ENCODE peak calls at places on chromosomes 16 and 17, in nine cellular contexts. One of them, this sample, is unnamed.

GRCh38 chr17:29168079-29168758 is 12.0 kb downstream of the MYO18A start:
- DNase-seq in AG10803: no peak
- DNase-seq in spleen: peak
- DNase-seq in left cardiac atrium: no peak
- DNase-seq in Peyer's patch: peak
- DNase-seq in activated CD4-positive, alpha-beta T cell treated with anti-CD3 and anti-CD28 coated beads for 24 hours: no peak
- DNase-seq in neural crest cell: no peak
- DNase-seq in T-helper 22 cell: no peak
- DNase-seq in body of pancreas: no peak
- DNase-seq in this sample: no peak

GRCh38 chr16:63581560-63581959 is 1540.3 kb downstream of the CDH11 start:
- DNase-seq in left cardiac atrium: peak
- DNase-seq in body of pancreas: no peak
- DNase-seq in activated CD4-positive, alpha-beta T cell treated with anti-CD3 and anti-CD28 coated beads for 24 hours: no peak
- DNase-seq in AG10803: no peak
- DNase-seq in T-helper 22 cell: no peak
- DNase-seq in neural crest cell: no peak
- DNase-seq in spleen: no peak
- DNase-seq in Peyer's patch: no peak
- DNase-seq in this sample: no peak

GRCh38 chr17:29526322-29526721 is 40.5 kb downstream of the ABHD15 start:
- DNase-seq in activated CD4-positive, alpha-beta T cell treated with anti-CD3 and anti-CD28 coated beads for 24 hours: no peak
- DNase-seq in Peyer's patch: no peak
- DNase-seq in spleen: no peak
- DNase-seq in left cardiac atrium: no peak
- DNase-seq in neural crest cell: no peak
- DNase-seq in T-helper 22 cell: no peak
- DNase-seq in AG10803: no peak
- DNase-seq in body of pancreas: no peak
- DNase-seq in this sample: no peak

GRCh38 chr17:76196675-76197074 is 43.6 kb downstream of the RNF157 start:
- DNase-seq in body of pancreas: peak
- DNase-seq in T-helper 22 cell: no peak
- DNase-seq in activated CD4-positive, alpha-beta T cell treated with anti-CD3 and anti-CD28 coated beads for 24 hours: no peak
- DNase-seq in AG10803: peak
- DNase-seq in left cardiac atrium: peak
- DNase-seq in spleen: no peak
- DNase-seq in Peyer's patch: peak
- DNase-seq in neural crest cell: no peak
- DNase-seq in this sample: peak

GRCh38 chr16:3819741-3820724 is 60.5 kb downstream of the CREBBP start:
- DNase-seq in body of pancreas: peak
- DNase-seq in neural crest cell: no peak
- DNase-seq in AG10803: peak
- DNase-seq in left cardiac atrium: no peak
- DNase-seq in activated CD4-positive, alpha-beta T cell treated with anti-CD3 and anti-CD28 coated beads for 24 hours: no peak
- DNase-seq in spleen: no peak
- DNase-seq in T-helper 22 cell: no peak
- DNase-seq in Peyer's patch: no peak
- DNase-seq in this sample: no peak

GRCh38 chr16:4370570-4371480 is 823 bp upstream of the VASN start:
- DNase-seq in activated CD4-positive, alpha-beta T cell treated with anti-CD3 and anti-CD28 coated beads for 24 hours: no peak
- DNase-seq in neural crest cell: no peak
- DNase-seq in T-helper 22 cell: no peak
- DNase-seq in left cardiac atrium: peak
- DNase-seq in spleen: peak
- DNase-seq in AG10803: peak
- DNase-seq in body of pancreas: peak
- DNase-seq in Peyer's patch: peak
- DNase-seq in this sample: peak

GRCh38 chr17:51548125-51548524 is 287.8 kb downstream of the UTP18 start:
- DNase-seq in left cardiac atrium: no peak
- DNase-seq in AG10803: no peak
- DNase-seq in neural crest cell: no peak
- DNase-seq in activated CD4-positive, alpha-beta T cell treated with anti-CD3 and anti-CD28 coated beads for 24 hours: no peak
- DNase-seq in Peyer's patch: no peak
- DNase-seq in spleen: no peak
- DNase-seq in T-helper 22 cell: no peak
- DNase-seq in body of pancreas: no peak
- DNase-seq in this sample: no peak

GRCh38 chr17:19654901-19655300 is 6.3 kb downstream of the ALDH3A2 start:
- DNase-seq in activated CD4-positive, alpha-beta T cell treated with anti-CD3 and anti-CD28 coated beads for 24 hours: no peak
- DNase-seq in T-helper 22 cell: no peak
- DNase-seq in neural crest cell: no peak
- DNase-seq in spleen: no peak
- DNase-seq in AG10803: no peak
- DNase-seq in left cardiac atrium: no peak
- DNase-seq in Peyer's patch: no peak
- DNase-seq in body of pancreas: no peak
- DNase-seq in this sample: no peak

GRCh38 chr16:49431591-49432290 is 58.1 kb downstream of the C16orf78 start:
- DNase-seq in left cardiac atrium: no peak
- DNase-seq in neural crest cell: no peak
- DNase-seq in Peyer's patch: no peak
- DNase-seq in spleen: peak
- DNase-seq in body of pancreas: no peak
- DNase-seq in T-helper 22 cell: no peak
- DNase-seq in activated CD4-positive, alpha-beta T cell treated with anti-CD3 and anti-CD28 coated beads for 24 hours: no peak
- DNase-seq in AG10803: no peak
- DNase-seq in this sample: peak

GRCh38 chr17:33520404-33521032 is 227.4 kb upstream of the ASIC2 start:
- DNase-seq in Peyer's patch: peak
- DNase-seq in T-helper 22 cell: no peak
- DNase-seq in left cardiac atrium: peak
- DNase-seq in neural crest cell: peak
- DNase-seq in body of pancreas: peak
- DNase-seq in spleen: no peak
- DNase-seq in AG10803: peak
- DNase-seq in activated CD4-positive, alpha-beta T cell treated with anti-CD3 and anti-CD28 coated beads for 24 hours: peak
- DNase-seq in this sample: no peak

GRCh38 chr16:28494141-28494851 is at the start of gene APOBR:
- DNase-seq in activated CD4-positive, alpha-beta T cell treated with anti-CD3 and anti-CD28 coated beads for 24 hours: peak
- DNase-seq in body of pancreas: peak
- DNase-seq in Peyer's patch: peak
- DNase-seq in spleen: peak
- DNase-seq in AG10803: no peak
- DNase-seq in neural crest cell: no peak
- DNase-seq in T-helper 22 cell: peak
- DNase-seq in left cardiac atrium: peak
- DNase-seq in this sample: peak

GRCh38 chr16:55488306-55488705 is 9.3 kb downstream of the MMP2 start:
- DNase-seq in AG10803: peak
- DNase-seq in body of pancreas: no peak
- DNase-seq in left cardiac atrium: no peak
- DNase-seq in neural crest cell: no peak
- DNase-seq in T-helper 22 cell: no peak
- DNase-seq in Peyer's patch: peak
- DNase-seq in activated CD4-positive, alpha-beta T cell treated with anti-CD3 and anti-CD28 coated beads for 24 hours: no peak
- DNase-seq in spleen: no peak
- DNase-seq in this sample: peak

GRCh38 chr16:88726981-88727380 is 20.7 kb downstream of the CTU2 start:
- DNase-seq in AG10803: no peak
- DNase-seq in spleen: no peak
- DNase-seq in neural crest cell: no peak
- DNase-seq in activated CD4-positive, alpha-beta T cell treated with anti-CD3 and anti-CD28 coated beads for 24 hours: no peak
- DNase-seq in body of pancreas: no peak
- DNase-seq in Peyer's patch: no peak
- DNase-seq in left cardiac atrium: no peak
- DNase-seq in T-helper 22 cell: no peak
- DNase-seq in this sample: no peak

GRCh38 chr16:65283238-65283651 is 161.4 kb upstream of the CDH11 start:
- DNase-seq in neural crest cell: no peak
- DNase-seq in T-helper 22 cell: no peak
- DNase-seq in activated CD4-positive, alpha-beta T cell treated with anti-CD3 and anti-CD28 coated beads for 24 hours: no peak
- DNase-seq in Peyer's patch: no peak
- DNase-seq in AG10803: no peak
- DNase-seq in left cardiac atrium: no peak
- DNase-seq in spleen: no peak
- DNase-seq in body of pancreas: no peak
- DNase-seq in this sample: no peak

GRCh38 chr16:24309222-24309905 is 53.2 kb downstream of the CACNG3 start:
- DNase-seq in spleen: no peak
- DNase-seq in T-helper 22 cell: no peak
- DNase-seq in AG10803: peak
- DNase-seq in activated CD4-positive, alpha-beta T cell treated with anti-CD3 and anti-CD28 coated beads for 24 hours: peak
- DNase-seq in body of pancreas: peak
- DNase-seq in neural crest cell: no peak
- DNase-seq in left cardiac atrium: peak
- DNase-seq in Peyer's patch: no peak
- DNase-seq in this sample: no peak

GRCh38 chr17:65739026-65739425 is 177.6 kb upstream of the AXIN2 start:
- DNase-seq in Peyer's patch: no peak
- DNase-seq in neural crest cell: no peak
- DNase-seq in left cardiac atrium: no peak
- DNase-seq in spleen: no peak
- DNase-seq in T-helper 22 cell: no peak
- DNase-seq in AG10803: no peak
- DNase-seq in activated CD4-positive, alpha-beta T cell treated with anti-CD3 and anti-CD28 coated beads for 24 hours: no peak
- DNase-seq in body of pancreas: no peak
- DNase-seq in this sample: no peak

GRCh38 chr16:590165-590874 is 454 bp downstream of the RAB40C start:
- DNase-seq in spleen: peak
- DNase-seq in activated CD4-positive, alpha-beta T cell treated with anti-CD3 and anti-CD28 coated beads for 24 hours: no peak
- DNase-seq in left cardiac atrium: no peak
- DNase-seq in body of pancreas: no peak
- DNase-seq in T-helper 22 cell: no peak
- DNase-seq in neural crest cell: no peak
- DNase-seq in Peyer's patch: no peak
- DNase-seq in AG10803: peak
- DNase-seq in this sample: no peak

GRCh38 chr17:68197091-68197996 is 50.5 kb upstream of the AMZ2 start:
- DNase-seq in left cardiac atrium: peak
- DNase-seq in AG10803: no peak
- DNase-seq in T-helper 22 cell: no peak
- DNase-seq in Peyer's patch: peak
- DNase-seq in body of pancreas: no peak
- DNase-seq in activated CD4-positive, alpha-beta T cell treated with anti-CD3 and anti-CD28 coated beads for 24 hours: no peak
- DNase-seq in spleen: peak
- DNase-seq in neural crest cell: no peak
- DNase-seq in this sample: no peak

GRCh38 chr17:7915611-7916382 is at the start of gene RNF227:
- DNase-seq in activated CD4-positive, alpha-beta T cell treated with anti-CD3 and anti-CD28 coated beads for 24 hours: peak
- DNase-seq in neural crest cell: peak
- DNase-seq in AG10803: peak
- DNase-seq in T-helper 22 cell: peak
- DNase-seq in Peyer's patch: peak
- DNase-seq in left cardiac atrium: peak
- DNase-seq in spleen: peak
- DNase-seq in body of pancreas: peak
- DNase-seq in this sample: peak

GRCh38 chr17:27940503-27940902 is 47.3 kb upstream of the LYRM9 start:
- DNase-seq in spleen: no peak
- DNase-seq in Peyer's patch: peak
- DNase-seq in T-helper 22 cell: no peak
- DNase-seq in body of pancreas: peak
- DNase-seq in neural crest cell: no peak
- DNase-seq in left cardiac atrium: no peak
- DNase-seq in activated CD4-positive, alpha-beta T cell treated with anti-CD3 and anti-CD28 coated beads for 24 hours: no peak
- DNase-seq in AG10803: no peak
- DNase-seq in this sample: no peak

This sample was measured in tibial artery.